ENCODE peak calls at places on chromosomes 13 and 19, in six cellular contexts. One of them, this sample, is unnamed.

GRCh38 chr13:111505175-111505777 is 184.8 kb downstream of the TEX29 start:
- DNase-seq in neuronal stem cell: peak
- DNase-seq in H1: peak
- DNase-seq in IMR-90: no peak
- DNase-seq in trophoblast cell: no peak
- DNase-seq in mesenchymal stem cell: no peak
- DNase-seq in this sample: peak

GRCh38 chr13:99085846-99086148 is 107.9 kb upstream of the DOCK9 start:
- DNase-seq in neuronal stem cell: no peak
- DNase-seq in H1: no peak
- DNase-seq in IMR-90: no peak
- DNase-seq in trophoblast cell: no peak
- DNase-seq in mesenchymal stem cell: no peak
- DNase-seq in this sample: no peak

GRCh38 chr19:45047188-45047797 is 8.4 kb downstream of the CLASRP start:
- DNase-seq in neuronal stem cell: no peak
- DNase-seq in H1: no peak
- DNase-seq in IMR-90: no peak
- DNase-seq in trophoblast cell: no peak
- DNase-seq in mesenchymal stem cell: no peak
- DNase-seq in this sample: no peak

GRCh38 chr19:9875796-9876195 is 40.7 kb downstream of the PIN1 start:
- DNase-seq in neuronal stem cell: no peak
- DNase-seq in H1: no peak
- DNase-seq in IMR-90: no peak
- DNase-seq in trophoblast cell: no peak
- DNase-seq in mesenchymal stem cell: no peak
- DNase-seq in this sample: no peak

GRCh38 chr19:31352296-31352781 is 3.1 kb upstream of the TSHZ3 start:
- DNase-seq in neuronal stem cell: no peak
- DNase-seq in H1: no peak
- DNase-seq in IMR-90: no peak
- DNase-seq in trophoblast cell: no peak
- DNase-seq in mesenchymal stem cell: no peak
- DNase-seq in this sample: peak

GRCh38 chr13:79525458-79525857 is 44.5 kb downstream of the NDFIP2 start:
- DNase-seq in neuronal stem cell: no peak
- DNase-seq in H1: no peak
- DNase-seq in IMR-90: no peak
- DNase-seq in trophoblast cell: peak
- DNase-seq in mesenchymal stem cell: no peak
- DNase-seq in this sample: no peak

GRCh38 chr19:15583346-15583745 is 31.7 kb upstream of the CYP4F8 start:
- DNase-seq in neuronal stem cell: no peak
- DNase-seq in H1: no peak
- DNase-seq in IMR-90: no peak
- DNase-seq in trophoblast cell: no peak
- DNase-seq in mesenchymal stem cell: no peak
- DNase-seq in this sample: no peak

GRCh38 chr19:2049741-2050348 is 1.2 kb downstream of the MKNK2 start:
- DNase-seq in neuronal stem cell: no peak
- DNase-seq in H1: no peak
- DNase-seq in IMR-90: peak
- DNase-seq in trophoblast cell: peak
- DNase-seq in mesenchymal stem cell: peak
- DNase-seq in this sample: peak

GRCh38 chr19:38277969-38278680 is 13.8 kb downstream of the SPINT2 start:
- DNase-seq in neuronal stem cell: no peak
- DNase-seq in H1: no peak
- DNase-seq in IMR-90: peak
- DNase-seq in trophoblast cell: peak
- DNase-seq in mesenchymal stem cell: peak
- DNase-seq in this sample: no peak

GRCh38 chr19:40803857-40804782 is 5.1 kb downstream of the EGLN2 start:
- DNase-seq in neuronal stem cell: no peak
- DNase-seq in H1: no peak
- DNase-seq in IMR-90: no peak
- DNase-seq in trophoblast cell: no peak
- DNase-seq in mesenchymal stem cell: no peak
- DNase-seq in this sample: peak

GRCh38 chr19:52221831-52222375 is 32.1 kb downstream of the PPP2R1A start:
- DNase-seq in neuronal stem cell: no peak
- DNase-seq in H1: no peak
- DNase-seq in IMR-90: peak
- DNase-seq in trophoblast cell: no peak
- DNase-seq in mesenchymal stem cell: no peak
- DNase-seq in this sample: no peak

GRCh38 chr19:30123109-30123508 is 181.1 kb downstream of the URI1 start:
- DNase-seq in neuronal stem cell: no peak
- DNase-seq in H1: no peak
- DNase-seq in IMR-90: no peak
- DNase-seq in trophoblast cell: no peak
- DNase-seq in mesenchymal stem cell: no peak
- DNase-seq in this sample: no peak

GRCh38 chr19:10872551-10873107 is 1.3 kb downstream of the CARM1 start:
- DNase-seq in neuronal stem cell: no peak
- DNase-seq in H1: no peak
- DNase-seq in IMR-90: no peak
- DNase-seq in trophoblast cell: no peak
- DNase-seq in mesenchymal stem cell: no peak
- DNase-seq in this sample: no peak

GRCh38 chr19:43790587-43790986 is 9.8 kb upstream of the KCNN4 start:
- DNase-seq in neuronal stem cell: no peak
- DNase-seq in H1: no peak
- DNase-seq in IMR-90: no peak
- DNase-seq in trophoblast cell: no peak
- DNase-seq in mesenchymal stem cell: no peak
- DNase-seq in this sample: no peak

GRCh38 chr13:46936525-46936924 is 39.7 kb upstream of the HTR2A start:
- DNase-seq in neuronal stem cell: no peak
- DNase-seq in H1: no peak
- DNase-seq in IMR-90: no peak
- DNase-seq in trophoblast cell: no peak
- DNase-seq in mesenchymal stem cell: no peak
- DNase-seq in this sample: no peak

DNA sequence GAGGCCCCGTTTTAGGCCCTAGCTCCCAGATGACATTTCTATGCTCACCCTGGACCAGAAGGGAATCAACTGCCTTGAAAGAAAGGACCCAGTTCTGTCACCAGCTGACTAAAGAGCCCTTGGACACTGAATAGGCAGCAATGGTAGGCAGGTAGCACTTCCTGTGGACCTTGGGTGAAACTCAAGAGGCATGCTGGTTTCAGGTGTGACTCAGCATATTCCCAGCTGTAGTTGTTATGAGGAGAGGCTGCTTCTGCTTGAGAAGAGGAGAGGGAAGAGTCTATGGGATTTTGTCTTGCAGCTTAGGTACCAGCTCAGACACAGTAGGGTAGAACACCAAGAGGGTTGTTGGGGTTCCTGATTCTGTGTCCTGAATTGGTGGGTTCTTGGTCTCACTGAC is 37.9 kb upstream of the HTR2A start:
- DNase-seq in neuronal stem cell: no peak
- DNase-seq in H1: no peak
- DNase-seq in IMR-90: no peak
- DNase-seq in trophoblast cell: no peak
- DNase-seq in mesenchymal stem cell: no peak
- DNase-seq in this sample: no peak
- H4K91ac ChIP-seq in neuronal stem cell: no peak
- H4K91ac ChIP-seq in H1: no peak
- H4K91ac ChIP-seq in IMR-90: no peak
- H4K91ac ChIP-seq in trophoblast cell: no peak
- H4K91ac ChIP-seq in mesenchymal stem cell: no peak
- H4K91ac ChIP-seq in this sample: no peak

DNA sequence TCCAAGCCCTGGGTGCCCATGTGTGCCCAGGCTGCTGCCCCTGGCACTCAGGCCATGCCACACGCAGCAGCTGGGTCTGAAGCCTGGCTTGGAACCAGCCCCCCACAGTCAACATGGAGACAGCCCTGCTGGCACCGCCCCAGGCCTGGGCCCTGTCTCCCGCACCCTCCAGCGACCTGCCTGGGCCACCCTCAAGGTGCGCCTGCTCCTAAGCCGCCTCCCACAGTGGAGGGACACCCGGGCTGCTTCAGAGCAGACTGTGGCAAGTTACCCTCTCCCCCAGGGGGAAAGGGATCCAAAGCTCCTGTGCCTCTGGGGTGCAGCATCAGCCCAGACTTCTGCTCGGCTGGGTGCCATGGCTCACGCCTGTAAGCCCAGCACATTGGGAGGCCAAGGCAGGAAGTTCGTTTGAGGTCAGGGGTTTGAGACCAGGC is 15.8 kb downstream of the ELL start:
- DNase-seq in neuronal stem cell: no peak
- DNase-seq in H1: no peak
- DNase-seq in IMR-90: no peak
- DNase-seq in trophoblast cell: no peak
- DNase-seq in mesenchymal stem cell: no peak
- DNase-seq in this sample: no peak
- H3K27ac ChIP-seq in neuronal stem cell: no peak
- H3K27ac ChIP-seq in H1: no peak
- H3K27ac ChIP-seq in IMR-90: no peak
- H3K27ac ChIP-seq in trophoblast cell: no peak
- H3K27ac ChIP-seq in mesenchymal stem cell: no peak
- H3K27ac ChIP-seq in this sample: no peak

DNA sequence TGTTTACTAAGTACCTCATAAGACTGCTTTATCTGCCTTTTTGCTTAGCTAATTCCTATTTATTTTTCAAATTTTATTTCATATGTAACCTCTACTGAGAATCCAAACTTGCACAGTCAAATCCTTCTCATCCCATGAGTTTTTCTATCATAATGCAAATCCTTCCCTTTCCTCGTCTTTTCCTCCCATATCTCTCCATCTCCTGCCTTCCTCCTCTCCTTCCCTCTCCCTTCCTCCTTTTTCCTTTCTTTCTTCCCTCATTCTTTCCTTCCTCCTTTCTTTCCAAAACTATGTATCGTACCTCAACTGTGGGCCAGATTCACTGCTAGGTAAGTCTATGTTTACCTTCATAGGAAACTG is 201.4 kb upstream of the TMTC4 start:
- DNase-seq in neuronal stem cell: no peak
- DNase-seq in H1: no peak
- DNase-seq in IMR-90: no peak
- DNase-seq in trophoblast cell: no peak
- DNase-seq in mesenchymal stem cell: no peak
- DNase-seq in this sample: no peak
- H3K4me2 ChIP-seq in neuronal stem cell: no peak
- H3K4me2 ChIP-seq in H1: no peak
- H3K4me2 ChIP-seq in IMR-90: peak
- H3K4me2 ChIP-seq in trophoblast cell: no peak
- H3K4me2 ChIP-seq in mesenchymal stem cell: no peak
- H3K4me2 ChIP-seq in this sample: no peak

DNA sequence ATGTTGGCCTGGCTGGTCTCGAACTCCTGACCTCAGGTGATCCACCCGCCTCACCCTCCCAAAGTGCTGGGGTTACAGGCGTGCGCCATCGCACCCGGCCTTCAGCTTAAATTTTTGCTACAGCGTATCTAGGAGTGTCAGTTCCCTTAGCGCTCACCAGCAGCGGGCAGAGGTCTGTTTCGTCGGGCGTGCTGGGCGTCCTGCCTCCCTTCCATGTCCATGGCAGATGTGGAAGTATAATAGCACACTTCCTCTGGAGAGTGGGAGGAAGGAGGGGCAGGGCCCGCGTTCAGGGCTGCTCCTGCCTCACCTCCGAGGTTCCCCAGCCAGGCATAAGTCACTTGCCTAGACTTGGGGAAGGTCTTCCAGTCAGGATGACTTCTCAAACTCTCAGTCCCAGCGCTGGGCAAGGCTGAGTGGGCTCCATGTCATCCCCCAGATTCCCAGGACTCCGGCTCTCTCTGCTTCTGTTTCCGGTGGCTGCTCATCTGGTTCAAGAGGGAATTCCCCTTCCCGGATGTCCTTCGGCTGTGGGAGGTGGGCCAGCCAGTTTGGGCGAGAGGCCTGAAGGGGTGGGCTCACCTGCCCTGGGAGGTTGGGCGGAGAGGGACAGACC is 9.5 kb downstream of the IL4I1 start:
- DNase-seq in neuronal stem cell: no peak
- DNase-seq in H1: no peak
- DNase-seq in IMR-90: no peak
- DNase-seq in trophoblast cell: no peak
- DNase-seq in mesenchymal stem cell: no peak
- DNase-seq in this sample: no peak
- H4K91ac ChIP-seq in neuronal stem cell: no peak
- H4K91ac ChIP-seq in H1: no peak
- H4K91ac ChIP-seq in IMR-90: no peak
- H4K91ac ChIP-seq in trophoblast cell: no peak
- H4K91ac ChIP-seq in mesenchymal stem cell: no peak
- H4K91ac ChIP-seq in this sample: no peak

GRCh38 chr19:4077011-4077382 is 10.3 kb upstream of the ZBTB7A start:
- DNase-seq in neuronal stem cell: no peak
- DNase-seq in H1: no peak
- DNase-seq in IMR-90: no peak
- DNase-seq in trophoblast cell: no peak
- DNase-seq in mesenchymal stem cell: no peak
- DNase-seq in this sample: no peak
- H3K27ac ChIP-seq in neuronal stem cell: no peak
- H3K27ac ChIP-seq in H1: no peak
- H3K27ac ChIP-seq in IMR-90: no peak
- H3K27ac ChIP-seq in trophoblast cell: no peak
- H3K27ac ChIP-seq in mesenchymal stem cell: no peak
- H3K27ac ChIP-seq in this sample: no peak